ENCODE peak calls at places on chromosome 3, in four cellular contexts. G is fibroblast of mammary gland, C is fibroblast of lung, T is OCI-LY7. H is an unnamed sample.

GRCh38 chr3:187762792-187763191 is 17.5 kb upstream of the BCL6 start:
- DNase-seq in G (no peak), C (no peak), T (no peak), H (no peak)

GRCh38 chr3:10495003-10495402 is 10.4 kb downstream of the ATP2B2 start:
- DNase-seq in G (peak), C (peak), T (no peak), H (no peak)

GRCh38 chr3:99789322-99789721 is 28.3 kb upstream of the CMSS1 start:
- DNase-seq in G (peak), C (peak), T (peak), H (peak)

GRCh38 chr3:5298453-5298852 is 110.9 kb downstream of the EDEM1 start:
- DNase-seq in G (no peak), C (no peak), T (peak), H (no peak)

GRCh38 chr3:82802501-82802900 is 1041.1 kb upstream of the GBE1 start:
- DNase-seq in G (no peak), C (no peak), T (no peak), H (no peak)

GRCh38 chr3:64176461-64176996 is 48.7 kb downstream of the PRICKLE2 start:
- DNase-seq in G (peak), C (peak), T (no peak), H (no peak)

GRCh38 chr3:128434524-128434923 is 32.2 kb downstream of the DNAJB8 start:
- DNase-seq in G (no peak), C (no peak), T (no peak), H (no peak)

GRCh38 chr3:101518421-101518871 is 5.4 kb upstream of the SENP7 start:
- DNase-seq in G (peak), C (no peak), T (peak), H (no peak)

GRCh38 chr3:73043414-73043813 is 18.0 kb upstream of the EBLN2 start:
- DNase-seq in G (no peak), C (no peak), T (no peak), H (no peak)

GRCh38 chr3:179769411-179770247 is 116.8 kb downstream of the USP13 start:
- DNase-seq in G (no peak), C (no peak), T (no peak), H (no peak)

GRCh38 chr3:136343873-136344281 is 93.7 kb downstream of the PCCB start:
- DNase-seq in G (peak), C (peak), T (no peak), H (no peak)

GRCh38 chr3:149813367-149814281 is 609 bp downstream of the RNF13 start:
- DNase-seq in G (peak), C (peak), T (peak), H (no peak)

GRCh38 chr3:42711491-42712343 is 9.1 kb upstream of the HHATL start:
- DNase-seq in G (peak), C (no peak), T (no peak), H (no peak)

GRCh38 chr3:76643620-76644019 is 396.3 kb upstream of the ROBO2 start:
- DNase-seq in G (no peak), C (no peak), T (no peak), H (no peak)